ENCODE peak calls at places on chromosomes 4 and X, in five cellular contexts. U is heart right ventricle; N is brain microvascular endothelial cell; V is coronary artery; P is CD8-positive, alpha-beta T cell. D is an unnamed sample.

GRCh38 chrX:9912341-9912740 is 54.8 kb upstream of the CLDN34 start:
- DNase-seq in U (no peak), N (no peak), V (no peak), P (no peak), D (no peak)

GRCh38 chrX:107597264-107597663 is 31.0 kb upstream of the PRPS1 start:
- DNase-seq in P (no peak), V (no peak), N (no peak), U (no peak), D (no peak)

GRCh38 chr4:8919651-8920288 is 48.1 kb upstream of the HMX1 start:
- DNase-seq in U (no peak), V (peak; percentile 55), N (no peak), P (no peak), D (peak; percentile 62)

GRCh38 chr4:88791274-88791673 is 93.6 kb upstream of the NAP1L5 start:
- DNase-seq in P (no peak), V (no peak), N (no peak), U (no peak), D (no peak)

GRCh38 chr4:150329338-150329737 is 251.1 kb downstream of the DCLK2 start:
- DNase-seq in U (no peak), P (no peak), V (no peak), N (no peak), D (no peak)

GRCh38 chr4:153207027-153207426 is 2.8 kb downstream of the TRIM2 start:
- DNase-seq in N (no peak), U (no peak), V (no peak), P (no peak), D (no peak)

GRCh38 chr4:164892018-164892417 is 15.0 kb downstream of the APELA start:
- DNase-seq in P (no peak), U (no peak), N (no peak), V (no peak), D (no peak)

GRCh38 chr4:145931403-145931802 is 7.2 kb downstream of the ZNF827 start:
- DNase-seq in N (no peak), V (no peak), U (no peak), P (no peak), D (no peak)

GRCh38 chrX:133745361-133745760 is 240.0 kb downstream of the GPC3 start:
- DNase-seq in V (no peak), P (no peak), N (no peak), U (no peak), D (no peak)

GRCh38 chr4:95209942-95210341 is 338.8 kb downstream of the UNC5C start:
- DNase-seq in V (no peak), U (no peak), P (no peak), N (no peak), D (no peak)

GRCh38 chrX:4706961-4707360 is 993.5 kb upstream of the PRKX start:
- DNase-seq in N (no peak), V (no peak), P (no peak), U (no peak), D (no peak)

GRCh38 chr4:47668810-47669408 is 169.0 kb downstream of the CORIN start:
- DNase-seq in U (peak; percentile 32), P (no peak), V (no peak), N (peak; percentile 53), D (no peak)

GRCh38 chrX:10177620-10178019 is 20.8 kb downstream of the CLCN4 start:
- DNase-seq in U (no peak), N (no peak), V (no peak), P (no peak), D (no peak)

GRCh38 chr4:86960557-86960959 is 25.7 kb downstream of the AFF1 start:
- DNase-seq in N (no peak), P (no peak), U (no peak), V (no peak), D (no peak)

GRCh38 chr4:150207871-150208270 is 129.6 kb downstream of the DCLK2 start:
- DNase-seq in P (no peak), V (no peak), N (no peak), U (no peak), D (no peak)

GRCh38 chrX:138519296-138519695 is 192.2 kb downstream of the FGF13 start:
- DNase-seq in V (no peak), P (no peak), N (no peak), U (no peak), D (no peak)

GRCh38 chrX:129686422-129686948 is 31.7 kb upstream of the APLN start:
- DNase-seq in U (peak; percentile 64), P (no peak), V (peak; percentile 68), N (no peak), D (peak; percentile 50)

GRCh38 chrX:110944323-110944761 is 148.7 kb upstream of the CHRDL1 start:
- DNase-seq in N (no peak), P (no peak), V (no peak), U (no peak), D (no peak)

GRCh38 chr4:146407669-146408084 is 114.1 kb downstream of the SLC10A7 start:
- DNase-seq in U (peak; percentile 17), N (peak; percentile 6), P (no peak), V (no peak), D (no peak)

GRCh38 chrX:38596939-38597338 is 35.6 kb downstream of the TSPAN7 start:
- DNase-seq in N (no peak), V (no peak), U (no peak), P (no peak), D (no peak)

GRCh38 chr4:47519239-47519883 is 34.3 kb downstream of the ATP10D start:
- DNase-seq in U (no peak), V (no peak), P (no peak), N (no peak), D (no peak)

GRCh38 chrX:83759872-83760271 is 101.1 kb upstream of the CYLC1 start:
- DNase-seq in P (no peak), N (no peak), U (no peak), V (no peak), D (no peak)
- TF ChIP-seq CTCF in P (no peak), N (peak; percentile 11), U (no peak), V (no peak), D (peak; percentile 72)

DNA sequence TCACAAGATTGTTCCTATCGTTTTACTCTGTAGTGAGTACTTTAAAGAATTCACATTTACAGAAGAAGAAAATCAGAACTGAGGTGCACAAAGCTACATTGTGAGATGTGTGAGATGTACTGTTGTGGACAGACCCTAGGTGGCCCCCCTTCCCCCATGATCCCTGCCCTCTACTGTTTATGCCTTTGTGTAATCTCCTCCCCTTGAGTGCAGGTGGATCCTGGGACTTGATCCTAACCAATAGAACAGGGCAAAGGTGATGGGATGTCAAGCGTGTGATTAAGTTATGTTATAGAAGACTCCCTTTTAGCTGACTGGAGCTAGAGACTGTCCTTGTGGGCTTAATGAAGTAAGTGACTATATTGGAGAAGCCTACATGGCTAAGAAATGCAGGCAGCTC is 225.1 kb upstream of the LEF1 start:
- DNase-seq in N (no peak), V (no peak), P (no peak), U (no peak), D (no peak)
- TF ChIP-seq CTCF in N (no peak), V (no peak), P (no peak), U (no peak), D (no peak)

GRCh38 chrX:104877504-104877903 is 311.5 kb downstream of the IL1RAPL2 start:
- DNase-seq in N (no peak), V (no peak), P (no peak), U (no peak), D (no peak)
- TF ChIP-seq CTCF in N (no peak), V (no peak), P (no peak), U (no peak), D (no peak)

GRCh38 chr4:56622176-56622575 is 58.9 kb downstream of the HOPX start:
- DNase-seq in P (no peak), V (no peak), N (no peak), U (no peak), D (no peak)

GRCh38 chr4:56619816-56620215 is 61.3 kb downstream of the HOPX start:
- DNase-seq in U (no peak), N (no peak), V (no peak), P (no peak), D (no peak)

GRCh38 chr4:56613101-56613862 is 67.8 kb downstream of the HOPX start:
- DNase-seq in V (no peak), U (no peak), P (no peak), N (peak; percentile 56), D (no peak)

GRCh38 chr4:56618734-56619133 is 62.4 kb downstream of the HOPX start:
- DNase-seq in V (no peak), N (no peak), U (no peak), P (no peak), D (no peak)

GRCh38 chr4:56619160-56619559 is 61.9 kb downstream of the HOPX start:
- DNase-seq in U (no peak), N (peak; percentile 41), V (no peak), P (no peak), D (no peak)
- TF ChIP-seq CTCF in U (no peak), N (peak; percentile 33), V (no peak), P (no peak), D (peak; percentile 31)

GRCh38 chr4:101597204-101597603 is 193.3 kb upstream of the BANK1 start:
- DNase-seq in V (no peak), P (no peak), U (no peak), N (no peak), D (no peak)
- TF ChIP-seq CTCF in V (no peak), P (peak; percentile 49), U (no peak), N (peak; percentile 38), D (peak; percentile 34)

GRCh38 chrX:12315526-12315925 is 177.3 kb downstream of the FRMPD4 start:
- DNase-seq in N (no peak), P (no peak), U (no peak), V (no peak), D (no peak)

GRCh38 chrX:12319955-12320354 is 181.7 kb downstream of the FRMPD4 start:
- DNase-seq in V (no peak), P (no peak), N (no peak), U (no peak), D (no peak)

GRCh38 chrX:12322031-12322430 is 183.8 kb downstream of the FRMPD4 start:
- DNase-seq in U (no peak), N (no peak), P (no peak), V (no peak), D (no peak)

GRCh38 chrX:12319012-12319519 is 180.8 kb downstream of the FRMPD4 start:
- DNase-seq in V (no peak), P (no peak), U (no peak), N (no peak), D (no peak)
- TF ChIP-seq CTCF in V (no peak), P (no peak), U (no peak), N (no peak), D (no peak)

GRCh38 chrX:135923353-135923752 is 29.8 kb downstream of the SAGE1 start:
- DNase-seq in N (no peak), U (no peak), V (no peak), P (no peak), D (no peak)
- TF ChIP-seq CTCF in N (peak; percentile 25), U (no peak), V (no peak), P (no peak), D (no peak)

GRCh38 chrX:86914569-86914968 is 603.0 kb upstream of the KLHL4 start:
- DNase-seq in N (no peak), U (no peak), V (no peak), P (no peak), D (no peak)
- TF ChIP-seq CTCF in N (no peak), U (no peak), V (no peak), P (no peak), D (no peak)

D was measured in type B pancreatic cell.